ENCODE peak calls at places on chromosome 12, in six cellular contexts. W is transverse colon, K is fibroblast of mammary gland, N is brain microvascular endothelial cell, J is kidney epithelial cell, U is foreskin fibroblast. X is an unnamed sample.

GRCh38 chr12:88471641-88472040 is 108.6 kb downstream of the KITLG start:
- DNase-seq in W (no peak), K (peak; percentile 95), N (peak; percentile 48), J (no peak), U (peak; percentile 82), X (no peak)

GRCh38 chr12:111304642-111305071 is 64.2 kb downstream of the PHETA1 start:
- DNase-seq in W (no peak), K (peak; percentile 19), N (peak; percentile 20), J (no peak), U (peak; percentile 33), X (peak; percentile 47)

GRCh38 chr12:91172051-91172450 is 10.6 kb downstream of the DCN start:
- DNase-seq in W (no peak), K (peak; percentile 55), N (no peak), J (no peak), U (no peak), X (no peak)

GRCh38 chr12:3137268-3137761 is 60.1 kb downstream of the TSPAN9 start:
- DNase-seq in W (no peak), K (peak; percentile 55), N (no peak), J (no peak), U (peak; percentile 78), X (no peak)

GRCh38 chr12:12720637-12721250 is 3.6 kb downstream of the CDKN1B start:
- DNase-seq in W (no peak), K (no peak), N (no peak), J (no peak), U (no peak), X (no peak)

GRCh38 chr12:27566626-27567025 is 42.6 kb downstream of the PPFIBP1 start:
- DNase-seq in W (no peak), K (no peak), N (no peak), J (no peak), U (no peak), X (no peak)

GRCh38 chr12:56398324-56398723 is 35.7 kb upstream of the APOF start:
- DNase-seq in W (no peak), K (no peak), N (no peak), J (no peak), U (no peak), X (no peak)

GRCh38 chr12:130966443-130967030 is 12.8 kb downstream of the ADGRD1 start:
- DNase-seq in W (no peak), K (no peak), N (no peak), J (no peak), U (no peak), X (no peak)

GRCh38 chr12:124952801-124953200 is 36.1 kb downstream of the DHX37 start:
- DNase-seq in W (no peak), K (no peak), N (no peak), J (no peak), U (no peak), X (no peak)

GRCh38 chr12:105740337-105740736 is 398.4 kb downstream of the NUAK1 start:
- DNase-seq in W (no peak), K (no peak), N (no peak), J (no peak), U (no peak), X (no peak)

GRCh38 chr12:92535961-92536360 is 166.8 kb upstream of the PLEKHG7 start:
- DNase-seq in W (no peak), K (no peak), N (no peak), J (no peak), U (no peak), X (no peak)

GRCh38 chr12:19799886-19800602 is 360.8 kb downstream of the AEBP2 start:
- DNase-seq in W (no peak), K (no peak), N (no peak), J (peak; percentile 19), U (no peak), X (no peak)

GRCh38 chr12:111758120-111758561 is 8.6 kb upstream of the ALDH2 start:
- DNase-seq in W (no peak), K (no peak), N (no peak), J (no peak), U (no peak), X (no peak)

GRCh38 chr12:126742326-126742725 is 1524.6 kb upstream of the TMEM132C start:
- DNase-seq in W (no peak), K (no peak), N (no peak), J (no peak), U (no peak), X (no peak)

GRCh38 chr12:52870361-52871290 is 21.8 kb upstream of the KRT78 start:
- DNase-seq in W (peak; percentile 91), K (peak; percentile 35), N (peak; percentile 34), J (no peak), U (peak; percentile 43), X (peak; percentile 54)

GRCh38 chr12:89400415-89400814 is 48.1 kb upstream of the DUSP6 start:
- DNase-seq in W (no peak), K (no peak), N (no peak), J (no peak), U (no peak), X (no peak)

GRCh38 chr12:10601860-10602259 is 11.5 kb downstream of the MAGOHB start:
- DNase-seq in W (no peak), K (no peak), N (no peak), J (no peak), U (no peak), X (no peak)

GRCh38 chr12:106248177-106248848 is 493 bp upstream of the CKAP4 start:
- DNase-seq in W (peak; percentile 69), K (peak; percentile 82), N (peak; percentile 71), J (no peak), U (peak; percentile 81), X (peak; percentile 61)

GRCh38 chr12:28555729-28556128 is 365.5 kb downstream of the CCDC91 start:
- DNase-seq in W (no peak), K (no peak), N (no peak), J (no peak), U (no peak), X (no peak)

GRCh38 chr12:989751-990278 is 1.2 kb upstream of the ERC1 start:
- DNase-seq in W (peak; percentile 13), K (peak; percentile 92), N (peak; percentile 60), J (no peak), U (peak; percentile 91), X (no peak)

GRCh38 chr12:990308-990648 is 745 bp upstream of the ERC1 start:
- DNase-seq in W (peak; percentile 72), K (peak; percentile 78), N (peak; percentile 50), J (no peak), U (peak; percentile 76), X (peak; percentile 62)

GRCh38 chr12:991350-992278 is 591 bp downstream of the ERC1 start:
- DNase-seq in W (peak; percentile 35), K (no peak), N (no peak), J (no peak), U (peak; percentile 37), X (no peak)

GRCh38 chr12:989051-989450 is 2.0 kb upstream of the ERC1 start:
- DNase-seq in W (no peak), K (no peak), N (no peak), J (no peak), U (no peak), X (no peak)

DNA sequence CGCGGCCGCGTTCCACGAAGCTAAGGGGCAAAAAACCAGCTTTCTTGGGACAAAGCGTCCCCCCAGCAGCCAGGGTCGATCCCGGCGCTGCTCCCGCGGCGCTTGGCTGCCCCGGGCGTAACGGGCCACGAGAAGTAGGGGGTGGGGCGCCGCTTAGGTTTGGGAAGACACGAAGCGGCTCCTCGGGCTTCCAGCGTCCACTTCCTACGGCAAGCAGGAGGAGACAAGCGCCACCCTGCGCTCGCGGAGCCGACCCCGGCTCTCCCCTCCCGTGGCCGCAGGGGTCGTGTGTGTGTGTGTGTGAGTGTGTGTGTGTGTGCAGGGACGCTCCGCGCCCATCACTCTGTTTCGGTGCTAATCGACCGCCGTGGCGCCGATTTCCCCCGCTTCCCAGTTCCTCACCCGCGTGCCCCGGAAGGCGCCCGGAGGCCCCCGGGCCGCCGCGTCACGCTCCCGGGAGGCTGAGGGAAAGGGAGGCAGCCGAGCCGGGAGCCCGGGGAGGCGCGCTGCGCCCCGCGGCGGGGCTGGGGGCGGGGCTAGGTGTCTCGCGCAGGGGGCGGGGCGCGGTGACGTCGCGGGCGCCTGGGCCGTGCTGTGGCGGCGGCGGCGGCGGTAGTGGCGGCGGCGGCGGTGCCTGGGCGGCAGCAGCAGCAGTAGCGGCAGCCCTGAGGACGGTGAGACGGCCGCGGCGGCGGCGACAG is at the start of gene ERC1:
- DNase-seq in W (peak; percentile 91), K (peak; percentile 88), N (peak; percentile 79), J (no peak), U (peak; percentile 94), X (peak; percentile 83)
- TF ChIP-seq CTCF in W (no peak), K (no peak), N (peak; percentile 3), J (no peak), U (no peak), X (no peak)

GRCh38 chr12:30595742-30596141 is 99.9 kb downstream of the IPO8 start:
- DNase-seq in W (no peak), K (no peak), N (no peak), J (no peak), U (no peak), X (no peak)
- H3K4me3 ChIP-seq in W (no peak overlapping the region), K (no peak overlapping the region), N (no peak overlapping the region), J (no peak overlapping the region), U (no peak overlapping the region), X (no peak overlapping the region)

DNA sequence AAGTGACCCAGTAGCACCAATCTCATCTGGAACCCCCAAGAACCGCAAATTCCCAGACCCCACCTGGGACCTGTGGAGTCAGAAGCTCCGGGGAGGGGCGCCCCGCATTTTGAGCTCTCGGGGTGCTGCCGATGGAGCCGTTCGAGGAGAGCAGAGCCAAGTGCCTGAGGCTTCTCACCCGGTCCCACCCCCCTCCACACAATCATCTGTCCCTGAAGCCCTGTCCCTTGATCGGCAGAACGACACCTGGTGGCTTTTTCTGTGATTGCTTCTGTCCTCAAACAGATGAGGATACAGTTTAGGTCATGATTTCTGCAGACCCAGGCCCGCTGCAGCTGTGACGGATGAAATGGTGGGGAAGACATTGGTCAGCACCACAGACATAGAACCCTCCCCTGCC is 74.7 kb downstream of the NOC4L start:
- DNase-seq in W (no peak), K (no peak), N (no peak), J (no peak), U (peak; percentile 15), X (peak; percentile 23)
- TF ChIP-seq CTCF in W (peak; percentile 11), K (peak; percentile 29), N (peak; percentile 33), J (peak; percentile 10), U (no peak), X (peak; percentile 22)

GRCh38 chr12:57771873-57772428 is at the start of gene METTL1:
- DNase-seq in W (peak; percentile 96), K (peak; percentile 97), N (peak; percentile 98), J (peak; percentile 74), U (peak; percentile 99), X (peak; percentile 96)

GRCh38 chr12:57771271-57771872 is 533 bp downstream of the METTL1 start:
- DNase-seq in W (peak; percentile 91), K (peak; percentile 92), N (peak; percentile 91), J (no peak), U (peak; percentile 96), X (peak; percentile 91)

GRCh38 chr12:57772429-57773322 is at the start of gene EEF1AKMT3:
- DNase-seq in W (peak; percentile 75), K (peak; percentile 47), N (peak; percentile 33), J (no peak), U (peak; percentile 77), X (no peak)

GRCh38 chr12:57769594-57769993 is 2.3 kb downstream of the METTL1 start:
- DNase-seq in W (no peak), K (no peak), N (no peak), J (no peak), U (no peak), X (no peak)

DNA sequence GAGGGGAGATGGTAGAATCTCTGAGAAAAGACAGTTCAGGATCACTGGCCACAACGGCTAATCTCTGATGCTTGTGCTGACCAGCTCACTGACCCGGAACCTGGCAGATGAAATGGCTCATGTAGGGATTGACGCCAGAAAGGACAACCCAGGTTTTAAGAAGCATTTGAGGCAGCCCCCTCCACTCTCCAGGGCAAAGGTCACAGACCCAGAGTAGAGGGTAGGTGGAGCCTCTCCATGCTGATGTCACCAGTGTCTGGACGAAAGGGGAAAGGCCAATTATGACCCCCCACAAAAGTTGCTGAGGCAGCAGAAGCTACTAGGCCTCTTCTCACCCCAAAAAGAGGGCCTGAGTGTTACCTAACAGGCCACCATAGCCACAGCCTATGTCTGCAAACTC is 1.2 kb downstream of the METTL1 start:
- DNase-seq in W (no peak), K (no peak), N (no peak), J (no peak), U (no peak), X (no peak)
- H3K4me3 ChIP-seq in W (no peak overlapping the region), K (no peak overlapping the region), N (no peak overlapping the region), J (no peak overlapping the region), U (no peak overlapping the region), X (no peak overlapping the region)